ENCODE peak calls at places on chromosomes 4 and X, in ten cellular contexts. U is HepG2, C is A549, V is sigmoid colon, O is GM12878, Y is suprapubic skin, T is transverse colon, I is upper lobe of left lung, H is H1, B is stomach. Q is an unnamed sample.

GRCh38 chr4:76234679-76235044 is 16.9 kb upstream of the FAM47E start:
- DNase-seq in U (no peak), C (no peak), V (no peak), O (no peak), Y (no peak), T (no peak), I (no peak), H (no peak), B (no peak), Q (no peak)

GRCh38 chr4:69760455-69760854 is at the start of gene SULT1B1:
- DNase-seq in U (no peak), C (no peak), V (no peak), O (no peak), Y (no peak), T (peak), I (no peak), H (no peak), B (peak), Q (no peak)

GRCh38 chrX:10021461-10022272 is 54.5 kb downstream of the CLDN34 start:
- DNase-seq in U (no peak), C (peak), V (peak), O (no peak), Y (no peak), T (no peak), I (no peak), H (no peak), B (no peak), Q (no peak)

GRCh38 chr4:122668241-122668640 is 47.4 kb upstream of the IL21 start:
- DNase-seq in U (no peak), C (no peak), V (no peak), O (no peak), Y (no peak), T (no peak), I (no peak), H (no peak), B (no peak), Q (no peak)

GRCh38 chr4:183335369-183335940 is 13.2 kb upstream of the CLDN24 start:
- DNase-seq in U (peak), C (peak), V (no peak), O (no peak), Y (no peak), T (no peak), I (no peak), H (no peak), B (peak), Q (no peak)

GRCh38 chr4:121684016-121684415 is 12.8 kb downstream of the ANXA5 start:
- DNase-seq in U (no peak), C (no peak), V (no peak), O (no peak), Y (no peak), T (no peak), I (no peak), H (no peak), B (no peak), Q (no peak)

GRCh38 chr4:145345401-145345800 is 136.3 kb upstream of the SMAD1 start:
- DNase-seq in U (no peak), C (no peak), V (no peak), O (no peak), Y (no peak), T (no peak), I (no peak), H (no peak), B (no peak), Q (no peak)

GRCh38 chrX:9164086-9164485 is 130.2 kb upstream of the FAM9B start:
- DNase-seq in U (no peak), C (no peak), V (no peak), O (no peak), Y (no peak), T (no peak), I (no peak), H (no peak), B (no peak), Q (no peak)

GRCh38 chr4:117965608-117966007 is 68.7 kb upstream of the NDST3 start:
- DNase-seq in U (no peak), C (no peak), V (no peak), O (no peak), Y (no peak), T (no peak), I (no peak), H (no peak), B (no peak), Q (no peak)

GRCh38 chr4:1462009-1462767 is 55.9 kb upstream of the NKX1-1 start:
- DNase-seq in U (no peak), C (no peak), V (no peak), O (no peak), Y (peak), T (no peak), I (no peak), H (no peak), B (no peak), Q (no peak)

GRCh38 chr4:99248714-99249113 is 29.7 kb upstream of the ADH6 start:
- DNase-seq in U (no peak), C (no peak), V (no peak), O (no peak), Y (no peak), T (no peak), I (no peak), H (no peak), B (no peak), Q (no peak)

GRCh38 chrX:21831496-21831895 is 7.9 kb upstream of the MBTPS2 start:
- DNase-seq in U (peak), C (no peak), V (no peak), O (no peak), Y (no peak), T (no peak), I (no peak), H (no peak), B (no peak), Q (no peak)

GRCh38 chr4:39104255-39104654 is 42.2 kb downstream of the KLHL5 start:
- DNase-seq in U (no peak), C (no peak), V (no peak), O (no peak), Y (no peak), T (no peak), I (no peak), H (no peak), B (no peak), Q (no peak)

GRCh38 chr4:153222790-153223417 is 18.7 kb downstream of the TRIM2 start:
- DNase-seq in U (no peak), C (no peak), V (peak), O (no peak), Y (peak), T (peak), I (peak), H (peak), B (peak), Q (peak)

GRCh38 chr4:153220709-153221367 is 16.6 kb downstream of the TRIM2 start:
- DNase-seq in U (no peak), C (no peak), V (no peak), O (no peak), Y (no peak), T (no peak), I (no peak), H (no peak), B (no peak), Q (no peak)

GRCh38 chr4:153221783-153222161 is 17.5 kb downstream of the TRIM2 start:
- DNase-seq in U (no peak), C (no peak), V (no peak), O (no peak), Y (no peak), T (no peak), I (no peak), H (no peak), B (no peak), Q (no peak)

GRCh38 chr4:153223418-153223792 is 19.2 kb downstream of the TRIM2 start:
- DNase-seq in U (no peak), C (no peak), V (no peak), O (no peak), Y (no peak), T (no peak), I (no peak), H (no peak), B (no peak), Q (no peak)

DNA sequence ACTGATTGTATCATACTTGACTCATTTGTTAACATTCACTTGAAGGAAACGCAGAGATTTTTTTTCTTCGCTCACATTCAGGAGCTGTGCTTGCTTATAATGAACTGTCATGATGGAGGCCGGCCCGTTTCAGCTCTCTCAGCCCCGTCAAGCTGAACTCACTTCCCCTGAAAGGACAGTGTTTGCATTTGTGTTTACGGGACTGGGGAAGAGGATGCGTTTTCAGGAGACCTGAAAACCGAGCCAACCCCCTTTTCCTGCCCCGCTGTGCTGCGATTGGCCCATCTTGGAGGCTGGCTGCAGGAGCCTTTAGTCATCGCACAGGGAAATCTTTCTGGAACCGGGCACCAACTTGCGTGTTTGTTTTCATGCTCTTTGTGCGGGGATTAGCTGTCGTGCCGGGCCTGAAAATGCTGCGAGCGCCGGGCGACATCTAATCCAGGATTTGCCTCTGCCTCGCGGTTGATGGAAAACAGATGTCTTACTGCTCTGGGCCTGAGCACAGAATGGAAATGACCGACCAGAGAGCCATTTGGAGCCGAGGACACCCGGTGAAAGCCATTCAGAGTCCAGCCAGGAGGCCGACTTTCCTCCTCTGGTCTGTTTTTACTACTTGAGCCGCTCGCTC is 18.0 kb downstream of the TRIM2 start:
- DNase-seq in U (no peak), C (no peak), V (peak), O (no peak), Y (peak), T (peak), I (no peak), H (peak), B (peak), Q (peak)
- TF ChIP-seq POLR2A in U (peak), C (no peak), V (peak), O (no peak), Y (no peak), T (peak), I (no peak), H (no peak), B (no peak), Q (peak)

GRCh38 chr4:158080354-158080753 is 92.5 kb downstream of the GASK1B start:
- DNase-seq in U (no peak), C (no peak), V (no peak), O (no peak), Y (no peak), T (no peak), I (no peak), H (no peak), B (no peak), Q (no peak)
- TF ChIP-seq EP300 in U (no peak), C (no peak), V (no peak), O (no peak), Y (no peak), T (no peak), I (no peak), H (no peak), B (no peak), Q (no peak)

GRCh38 chrX:135432881-135433521 is 11.3 kb downstream of the SMIM10L2A start:
- DNase-seq in U (no peak), C (no peak), V (no peak), O (no peak), Y (no peak), T (no peak), I (peak), H (no peak), B (no peak), Q (no peak)
- TF ChIP-seq POLR2A in U (no peak), C (no peak), V (no peak), O (no peak), Y (no peak), T (no peak), I (no peak), H (no peak), B (no peak), Q (no peak)

GRCh38 chrX:31127716-31128115 is 55.9 kb upstream of the FTHL17 start:
- DNase-seq in U (no peak), C (no peak), V (no peak), O (no peak), Y (no peak), T (no peak), I (no peak), H (no peak), B (no peak), Q (no peak)

GRCh38 chrX:31124536-31124935 is 52.7 kb upstream of the FTHL17 start:
- DNase-seq in U (no peak), C (no peak), V (no peak), O (no peak), Y (no peak), T (no peak), I (no peak), H (no peak), B (no peak), Q (no peak)

GRCh38 chrX:31123335-31123734 is 51.5 kb upstream of the FTHL17 start:
- DNase-seq in U (no peak), C (no peak), V (no peak), O (no peak), Y (no peak), T (no peak), I (no peak), H (no peak), B (no peak), Q (no peak)

GRCh38 chrX:31128849-31129248 is 57.0 kb upstream of the FTHL17 start:
- DNase-seq in U (no peak), C (no peak), V (no peak), O (no peak), Y (no peak), T (no peak), I (no peak), H (no peak), B (no peak), Q (no peak)

DNA sequence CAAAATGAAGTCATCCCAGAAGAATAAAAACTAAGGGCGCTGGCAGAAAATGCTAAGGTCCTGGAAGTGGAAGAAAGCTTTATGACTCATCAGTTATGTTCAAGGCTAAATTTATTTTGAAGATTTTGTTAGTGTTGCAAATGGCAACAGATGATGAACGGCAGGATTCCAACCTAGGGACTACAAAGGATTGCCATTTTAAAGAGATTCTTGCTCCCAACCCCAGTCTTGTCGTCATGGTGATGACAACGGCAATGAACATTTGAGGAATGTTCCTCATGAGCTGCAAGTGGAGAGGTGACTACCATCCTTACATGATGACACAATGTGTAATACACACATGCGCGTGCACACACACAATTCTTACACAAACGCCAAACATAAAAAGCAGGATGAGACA is 54.4 kb upstream of the FTHL17 start:
- DNase-seq in U (no peak), C (no peak), V (no peak), O (no peak), Y (no peak), T (no peak), I (no peak), H (no peak), B (no peak), Q (no peak)
- TF ChIP-seq EP300 in U (no peak), C (no peak), V (no peak), O (no peak), Y (no peak), T (no peak), I (no peak), H (no peak), B (no peak), Q (no peak)

GRCh38 chr4:83114576-83114975 is at the start of gene PLAC8:
- DNase-seq in U (peak), C (no peak), V (no peak), O (peak), Y (no peak), T (peak), I (no peak), H (no peak), B (peak), Q (no peak)
- TF ChIP-seq POLR2A in U (peak), C (no peak), V (no peak), O (peak), Y (no peak), T (peak), I (no peak), H (no peak), B (no peak), Q (no peak)

DNA sequence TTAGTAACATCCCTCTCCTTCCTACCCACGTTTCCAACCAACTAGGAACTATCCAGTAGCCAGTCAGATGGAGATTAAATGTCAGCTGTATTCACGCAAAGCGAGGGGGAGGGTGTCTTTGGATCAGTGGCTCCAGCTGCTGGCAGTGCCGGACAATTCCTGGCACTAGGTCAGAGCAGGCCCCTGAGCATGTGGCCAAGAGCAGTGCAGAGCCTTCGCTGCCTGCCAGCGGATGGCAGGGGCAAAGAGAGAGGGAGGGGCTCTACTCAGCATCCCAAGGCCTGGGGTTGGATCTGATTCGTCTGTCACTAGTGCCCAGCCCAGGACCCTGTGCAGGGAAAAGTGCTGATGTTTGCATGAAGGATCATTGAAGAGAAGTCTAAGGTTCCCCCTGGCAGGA is 28.7 kb upstream of the JAKMIP1 start:
- DNase-seq in U (no peak), C (no peak), V (peak), O (no peak), Y (no peak), T (no peak), I (no peak), H (no peak), B (peak), Q (no peak)
- TF ChIP-seq EP300 in U (no peak), C (no peak), V (no peak), O (no peak), Y (no peak), T (no peak), I (no peak), H (no peak), B (no peak), Q (no peak)